ENCODE peak calls at places on chromosomes 3 and 15, in nine cellular contexts. V is Peyer's patch, L is right lobe of liver, M is ovary, U is mesothelial cell of epicardium, F is progenitor cell of endocrine pancreas, T is thoracic aorta, I is WTC11, P is RWPE1. A is an unnamed sample.

GRCh38 chr15:52651868-52652267 is 27.3 kb downstream of the ATOSA start:
- DNase-seq in V (no peak), L (peak; percentile 48), M (peak; percentile 65), U (peak; percentile 28), F (peak; percentile 11), T (peak; percentile 5), I (peak; percentile 39), P (peak; percentile 88), A (peak; percentile 33)

GRCh38 chr3:125431912-125432587 is 56.9 kb upstream of the ZNF148 start:
- DNase-seq in V (no peak), L (no peak), M (no peak), U (no peak), F (no peak), T (no peak), I (no peak), P (no peak), A (no peak)

GRCh38 chr3:169619793-169620192 is 43.7 kb downstream of the MECOM start:
- DNase-seq in V (no peak), L (no peak), M (no peak), U (no peak), F (no peak), T (no peak), I (no peak), P (no peak), A (no peak)

GRCh38 chr3:148102156-148102555 is 595.5 kb upstream of the AGTR1 start:
- DNase-seq in V (no peak), L (no peak), M (no peak), U (no peak), F (no peak), T (no peak), I (no peak), P (no peak), A (no peak)

GRCh38 chr3:194711913-194712312 is 26.2 kb downstream of the FAM43A start:
- DNase-seq in V (no peak), L (no peak), M (no peak), U (no peak), F (no peak), T (no peak), I (no peak), P (peak; percentile 63), A (peak; percentile 74)

GRCh38 chr3:133561682-133562081 is 11.8 kb upstream of the CDV3 start:
- DNase-seq in V (no peak), L (no peak), M (no peak), U (no peak), F (no peak), T (no peak), I (no peak), P (no peak), A (no peak)

GRCh38 chr3:48407542-48408099 is 22.3 kb downstream of the PLXNB1 start:
- DNase-seq in V (no peak), L (no peak), M (no peak), U (no peak), F (no peak), T (no peak), I (no peak), P (no peak), A (peak; percentile 2)

GRCh38 chr3:195876297-195877031 is 31.9 kb downstream of the TNK2 start:
- DNase-seq in V (peak; percentile 85), L (no peak), M (no peak), U (no peak), F (no peak), T (no peak), I (no peak), P (no peak), A (no peak)

GRCh38 chr3:146052791-146053310 is 108.1 kb downstream of the PLOD2 start:
- DNase-seq in V (no peak), L (no peak), M (no peak), U (no peak), F (no peak), T (no peak), I (no peak), P (no peak), A (no peak)

GRCh38 chr15:68439506-68439905 is 7.5 kb upstream of the ITGA11 start:
- DNase-seq in V (no peak), L (no peak), M (no peak), U (no peak), F (no peak), T (no peak), I (no peak), P (no peak), A (no peak)

GRCh38 chr3:195563317-195563716 is 20.2 kb upstream of the PPP1R2 start:
- DNase-seq in V (no peak), L (no peak), M (no peak), U (no peak), F (no peak), T (no peak), I (no peak), P (no peak), A (no peak)

GRCh38 chr3:177516130-177517011 is 319.1 kb upstream of the TBL1XR1 start:
- DNase-seq in V (no peak), L (peak; percentile 29), M (peak; percentile 52), U (no peak), F (no peak), T (no peak), I (no peak), P (no peak), A (peak; percentile 43)

GRCh38 chr3:66702126-66702525 is 201.3 kb upstream of the LRIG1 start:
- DNase-seq in V (no peak), L (no peak), M (no peak), U (no peak), F (no peak), T (no peak), I (no peak), P (no peak), A (no peak)
- TF ChIP-seq CTCF in V (no peak), L (no peak), M (no peak), U (no peak), F (no peak), T (no peak), I (no peak), P (no peak), A (no peak)

GRCh38 chr15:88902491-88902835 is 7.1 kb upstream of the HAPLN3 start:
- DNase-seq in V (no peak), L (no peak), M (no peak), U (no peak), F (no peak), T (no peak), I (no peak), P (no peak), A (no peak)
- TF ChIP-seq CTCF in V (no peak), L (no peak), M (no peak), U (no peak), F (no peak), T (no peak), I (no peak), P (no peak), A (no peak)

DNA sequence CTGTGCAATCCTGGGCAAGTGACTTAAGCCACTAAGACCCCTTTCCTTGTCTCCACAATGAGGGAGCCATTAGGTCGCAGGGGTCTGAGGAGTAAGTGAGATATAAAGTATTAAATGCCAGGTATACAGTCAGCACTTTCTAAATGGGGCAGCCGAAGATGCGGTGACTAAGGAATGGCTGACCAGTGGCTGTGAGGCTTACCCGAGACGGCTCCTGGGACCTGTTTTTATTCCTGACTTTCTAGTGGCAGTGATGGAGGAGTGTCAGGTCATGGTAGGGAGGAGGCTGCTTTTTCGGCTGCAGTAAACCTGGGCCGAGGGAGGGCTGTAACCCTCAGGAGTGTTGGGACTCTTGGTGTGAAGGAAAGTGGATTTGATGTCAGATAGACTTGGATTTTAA is 52.3 kb downstream of the TRAK1 start:
- DNase-seq in V (no peak), L (no peak), M (no peak), U (no peak), F (no peak), T (no peak), I (no peak), P (no peak), A (no peak)
- TF ChIP-seq CTCF in V (no peak), L (no peak), M (no peak), U (no peak), F (no peak), T (no peak), I (no peak), P (no peak), A (no peak)

GRCh38 chr15:76837474-76837873 is 67.7 kb downstream of the SCAPER start:
- DNase-seq in V (no peak), L (no peak), M (no peak), U (no peak), F (no peak), T (no peak), I (no peak), P (no peak), A (no peak)

GRCh38 chr15:76844096-76844495 is 61.0 kb downstream of the SCAPER start:
- DNase-seq in V (no peak), L (no peak), M (no peak), U (no peak), F (no peak), T (no peak), I (no peak), P (no peak), A (no peak)

GRCh38 chr15:76843269-76843668 is 61.9 kb downstream of the SCAPER start:
- DNase-seq in V (no peak), L (no peak), M (no peak), U (no peak), F (no peak), T (no peak), I (no peak), P (no peak), A (no peak)

GRCh38 chr15:76839173-76839572 is 66.0 kb downstream of the SCAPER start:
- DNase-seq in V (no peak), L (no peak), M (no peak), U (no peak), F (no peak), T (no peak), I (no peak), P (no peak), A (no peak)

GRCh38 chr15:76840830-76841460 is 64.2 kb downstream of the SCAPER start:
- DNase-seq in V (no peak), L (no peak), M (no peak), U (no peak), F (no peak), T (no peak), I (no peak), P (peak; percentile 26), A (no peak)
- TF ChIP-seq CTCF in V (no peak), L (peak; percentile 56), M (no peak), U (peak; percentile 46), F (peak; percentile 57), T (no peak), I (no peak), P (peak; percentile 84), A (peak; percentile 13)